ENCODE peak calls at places on chromosomes 2 and 18, in nine cellular contexts. G, T, H, K, B, Q, E, J and N are unnamed samples.

GRCh38 chr2:218074031-218074430 is 5.0 kb downstream of the RUFY4 start:
- DNase-seq in G (peak; percentile 32), T (peak; percentile 43), H (peak; percentile 5), K (no peak), B (no peak), Q (peak; percentile 36), E (no peak), J (peak; percentile 7), N (no peak)

GRCh38 chr2:150141241-150142001 is 346.0 kb downstream of the RND3 start:
- DNase-seq in G (no peak), T (no peak), H (peak; percentile 66), K (no peak), B (no peak), Q (peak; percentile 49), E (no peak), J (peak; percentile 61), N (no peak)

GRCh38 chr18:39487932-39488331 is 1922.3 kb upstream of the CELF4 start:
- DNase-seq in G (no peak), T (no peak), H (peak; percentile 7), K (no peak), B (no peak), Q (no peak), E (no peak), J (no peak), N (no peak)

GRCh38 chr2:138744709-138745108 is 35.5 kb downstream of the NXPH2 start:
- DNase-seq in G (no peak), T (no peak), H (no peak), K (no peak), B (no peak), Q (no peak), E (no peak), J (no peak), N (no peak)

GRCh38 chr18:54828290-54828871 is at the start of gene RAB27B:
- DNase-seq in G (peak; percentile 59), T (peak; percentile 76), H (peak; percentile 94), K (peak; percentile 94), B (no peak), Q (peak; percentile 94), E (peak; percentile 31), J (peak; percentile 85), N (peak; percentile 64)

GRCh38 chr2:178949151-178949550 is 100.8 kb downstream of the CCDC141 start:
- DNase-seq in G (no peak), T (no peak), H (no peak), K (no peak), B (no peak), Q (no peak), E (no peak), J (no peak), N (no peak)

GRCh38 chr18:26736301-26736700 is 129.2 kb downstream of the AQP4 start:
- DNase-seq in G (no peak), T (no peak), H (no peak), K (no peak), B (no peak), Q (no peak), E (no peak), J (no peak), N (no peak)

GRCh38 chr18:62758591-62758990 is 43.2 kb downstream of the PHLPP1 start:
- DNase-seq in G (no peak), T (no peak), H (no peak), K (no peak), B (no peak), Q (no peak), E (no peak), J (no peak), N (no peak)

GRCh38 chr2:239324456-239324855 is 76.4 kb downstream of the HDAC4 start:
- DNase-seq in G (no peak), T (no peak), H (no peak), K (no peak), B (no peak), Q (no peak), E (no peak), J (no peak), N (no peak)

GRCh38 chr2:181193550-181193949 is 213.1 kb downstream of the UBE2E3 start:
- DNase-seq in G (no peak), T (no peak), H (no peak), K (no peak), B (no peak), Q (no peak), E (no peak), J (no peak), N (no peak)

GRCh38 chr2:72148975-72149555 is 1.4 kb upstream of the CYP26B1 start:
- DNase-seq in G (no peak), T (peak; percentile 47), H (peak; percentile 40), K (peak; percentile 91), B (no peak), Q (peak; percentile 26), E (no peak), J (peak; percentile 10), N (no peak)

GRCh38 chr2:201122276-201122675 is 6.3 kb downstream of the CFLAR start:
- DNase-seq in G (no peak), T (no peak), H (no peak), K (no peak), B (no peak), Q (no peak), E (no peak), J (no peak), N (no peak)

GRCh38 chr2:121185571-121186074 is 99.4 kb downstream of the TFCP2L1 start:
- DNase-seq in G (no peak), T (no peak), H (peak; percentile 20), K (no peak), B (no peak), Q (no peak), E (no peak), J (no peak), N (no peak)

GRCh38 chr2:216918088-216918680 is 58.3 kb upstream of the TNP1 start:
- DNase-seq in G (peak; percentile 11), T (no peak), H (peak; percentile 70), K (no peak), B (no peak), Q (peak; percentile 41), E (no peak), J (peak; percentile 90), N (no peak)

GRCh38 chr2:234419726-234420125 is 77.2 kb downstream of the ARL4C start:
- DNase-seq in G (no peak), T (no peak), H (no peak), K (no peak), B (no peak), Q (no peak), E (no peak), J (no peak), N (no peak)
- H3K4me1 ChIP-seq in G (peaks cover 44% of the 10 kb centered on the region), T (no peaks in the 10 kb centered on the region), H (peaks cover 5% of the 10 kb centered on the region), K (peaks cover 10% of the 10 kb centered on the region), B (peaks cover 54% of the 10 kb centered on the region), Q (peaks cover 9% of the 10 kb centered on the region), E (peaks cover 47% of the 10 kb centered on the region), J (peaks cover 11% of the 10 kb centered on the region), N (peaks cover 47% of the 10 kb centered on the region)

DNA sequence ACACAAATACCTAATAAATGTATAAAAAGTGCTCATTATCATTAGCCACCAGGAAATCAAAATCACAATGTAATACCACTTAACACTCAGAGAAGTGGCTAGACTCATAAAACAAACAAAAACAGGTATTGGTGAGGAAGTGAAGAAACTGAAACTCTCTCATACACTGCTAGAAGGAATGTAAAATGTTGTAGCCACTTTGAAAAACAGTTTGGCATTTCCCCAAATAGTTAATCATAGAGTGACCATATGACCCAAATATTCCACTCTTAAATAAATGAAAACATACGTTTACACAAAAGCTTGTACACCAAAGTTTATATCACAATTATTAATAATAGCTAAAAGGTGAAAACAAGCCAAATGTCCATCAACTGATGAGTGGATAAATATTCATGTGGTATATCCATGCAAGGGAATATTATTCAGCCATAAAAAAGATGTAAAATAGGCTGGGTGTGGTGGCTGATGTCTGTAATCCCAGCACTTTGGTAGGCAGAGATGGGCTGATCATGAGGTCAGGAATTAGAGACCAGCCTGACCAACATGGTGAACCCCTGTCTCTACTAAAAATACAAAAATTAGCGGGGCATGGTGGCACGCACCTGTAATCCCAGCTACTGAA is 86.2 kb upstream of the COL5A2 start:
- DNase-seq in G (no peak), T (no peak), H (peak; percentile 48), K (no peak), B (no peak), Q (no peak), E (no peak), J (peak; percentile 27), N (no peak)
- H3K4me3 ChIP-seq in G (no peak overlapping the region), T (no peak overlapping the region), H (no peak overlapping the region), K (no peak overlapping the region), B (no peak overlapping the region), Q (no peak overlapping the region), E (no peak overlapping the region), J (no peak overlapping the region), N (no peak overlapping the region)

GRCh38 chr2:111709321-111709720 is 174.7 kb downstream of the ANAPC1 start:
- DNase-seq in G (no peak), T (no peak), H (no peak), K (no peak), B (no peak), Q (no peak), E (no peak), J (no peak), N (no peak)
- H3K4me1 ChIP-seq in G (peaks cover 25% of the 10 kb centered on the region), T (peaks cover 21% of the 10 kb centered on the region), H (peaks cover 17% of the 10 kb centered on the region), K (peaks cover 7% of the 10 kb centered on the region), B (peaks cover 18% of the 10 kb centered on the region), Q (peaks cover 37% of the 10 kb centered on the region), E (peaks cover 3% of the 10 kb centered on the region), J (peaks cover 9% of the 10 kb centered on the region), N (peaks cover 7% of the 10 kb centered on the region)

GRCh38 chr18:48621815-48622555 is 83.2 kb downstream of the CTIF start:
- DNase-seq in G (no peak), T (no peak), H (peak; percentile 66), K (no peak), B (no peak), Q (no peak), E (no peak), J (peak; percentile 29), N (no peak)

GRCh38 chr18:48622911-48623431 is 84.1 kb downstream of the CTIF start:
- DNase-seq in G (no peak), T (no peak), H (peak; percentile 86), K (no peak), B (no peak), Q (no peak), E (no peak), J (peak; percentile 61), N (no peak)

GRCh38 chr18:48621240-48621639 is 82.4 kb downstream of the CTIF start:
- DNase-seq in G (peak; percentile 39), T (no peak), H (peak; percentile 88), K (no peak), B (no peak), Q (peak; percentile 82), E (no peak), J (peak; percentile 93), N (no peak)

GRCh38 chr18:48627216-48627615 is 88.4 kb downstream of the CTIF start:
- DNase-seq in G (no peak), T (no peak), H (peak; percentile 51), K (no peak), B (no peak), Q (no peak), E (no peak), J (peak; percentile 65), N (no peak)

DNA sequence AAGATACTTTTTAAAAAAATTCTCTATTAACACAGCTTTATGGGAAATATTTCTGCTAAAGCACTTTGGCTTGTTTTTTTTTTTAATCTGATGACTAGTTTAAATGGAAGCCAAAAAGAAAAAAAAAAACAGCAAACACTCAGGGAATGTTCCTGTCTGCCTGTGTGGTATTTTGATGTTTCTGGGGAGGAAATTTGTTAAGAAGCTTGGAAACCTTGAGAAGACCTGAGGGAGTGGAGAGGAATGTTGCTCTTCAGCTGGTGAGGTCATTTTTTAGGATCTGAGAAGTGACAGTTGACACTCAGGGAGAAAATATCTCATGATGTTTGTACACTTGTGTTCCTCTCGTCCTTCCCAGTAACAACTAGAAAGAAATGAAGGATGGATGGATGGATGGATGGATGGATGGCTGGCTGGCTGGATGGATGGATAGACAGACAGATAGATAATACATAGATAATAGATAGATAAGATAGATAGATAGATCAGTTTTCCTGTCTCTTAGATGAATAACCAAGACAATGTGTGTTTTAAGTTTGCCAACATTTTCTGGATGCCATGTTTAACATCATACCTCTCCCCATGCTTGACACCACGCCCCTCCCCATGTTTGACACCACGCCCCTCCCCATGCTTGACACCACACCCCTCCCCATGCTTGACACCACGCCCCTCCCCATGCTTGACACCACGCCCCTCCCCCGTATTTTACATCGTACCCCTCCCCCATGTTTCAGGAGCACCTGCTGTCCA is 84.8 kb downstream of the CTIF start:
- DNase-seq in G (no peak), T (no peak), H (peak; percentile 97), K (no peak), B (no peak), Q (peak; percentile 70), E (no peak), J (peak; percentile 88), N (no peak)
- H3K4me3 ChIP-seq in G (no peak overlapping the region), T (no peak overlapping the region), H (no peak overlapping the region), K (no peak overlapping the region), B (no peak overlapping the region), Q (no peak overlapping the region), E (no peak overlapping the region), J (no peak overlapping the region), N (no peak overlapping the region)